ENCODE peak calls at places on chromosomes 4 and X, in ten cellular contexts. E is left cardiac atrium, R is GM18507, T is neuronal stem cell, S is dorsolateral prefrontal cortex, C is heart left ventricle, Z is glomerular endothelial cell, B is fibroblast of pulmonary artery, P is left kidney, Q is NCI-H526 treated with DMSO at 0.1 percent for 48 hours. W is an unnamed sample.

GRCh38 chr4:1053080-1053661 is 41.7 kb downstream of the FGFRL1 start:
- DNase-seq in S (no peak), C (no peak), T (no peak), Q (no peak), P (no peak), Z (no peak), B (peak), R (no peak), E (no peak), W (no peak)

GRCh38 chr4:89298788-89299152 is 8.8 kb downstream of the GPRIN3 start:
- DNase-seq in P (peak), S (no peak), Z (no peak), Q (peak), B (peak), C (no peak), T (no peak), R (no peak), E (no peak), W (no peak)

GRCh38 chr4:101174679-101175078 is 172.6 kb downstream of the PPP3CA start:
- DNase-seq in T (no peak), B (no peak), P (peak), S (no peak), Q (no peak), C (no peak), E (no peak), R (no peak), Z (no peak), W (no peak)

GRCh38 chr4:170109586-170110289 is 20.0 kb upstream of the AADAT start:
- DNase-seq in B (peak), Z (no peak), T (no peak), R (no peak), P (peak), E (no peak), S (no peak), C (no peak), Q (no peak), W (no peak)

GRCh38 chr4:19615086-19615689 is 636.5 kb upstream of the SLIT2 start:
- DNase-seq in C (no peak), P (no peak), E (no peak), R (no peak), S (no peak), Q (peak), Z (no peak), B (no peak), T (no peak), W (no peak)

GRCh38 chrX:10110984-10111363 is 45.8 kb upstream of the CLCN4 start:
- DNase-seq in Q (no peak), C (no peak), P (no peak), T (no peak), Z (no peak), S (no peak), R (no peak), E (no peak), B (no peak), W (no peak)

GRCh38 chrX:108221481-108221880 is 129.9 kb downstream of the ATG4A start:
- DNase-seq in E (no peak), B (no peak), Q (no peak), S (no peak), Z (no peak), T (no peak), C (no peak), R (no peak), P (no peak), W (no peak)

GRCh38 chrX:109841869-109842579 is 109.0 kb upstream of the ACSL4 start:
- DNase-seq in B (peak), Q (no peak), P (no peak), Z (no peak), S (no peak), R (no peak), T (no peak), E (no peak), C (no peak), W (no peak)

GRCh38 chrX:1265061-1265460 is 3.6 kb upstream of the CSF2RA start:
- DNase-seq in B (no peak), T (no peak), E (no peak), Z (no peak), Q (no peak), S (no peak), C (no peak), P (no peak), R (no peak), W (no peak)

GRCh38 chr4:121462660-121463261 is 81.9 kb upstream of the QRFPR start:
- DNase-seq in T (peak), S (no peak), R (peak), P (peak), Q (peak), Z (peak), C (peak), E (peak), B (peak), W (peak)

GRCh38 chr4:7025040-7025602 is 18.1 kb upstream of the TADA2B start:
- DNase-seq in Z (no peak), P (no peak), R (no peak), E (no peak), S (no peak), B (no peak), T (no peak), C (no peak), Q (no peak), W (no peak)

GRCh38 chr4:87081826-87082225 is 138.6 kb downstream of the KLHL8 start:
- DNase-seq in Z (no peak), B (no peak), P (no peak), Q (no peak), S (no peak), C (no peak), E (no peak), R (no peak), T (no peak), W (no peak)

GRCh38 chrX:120310861-120311631 is at the start of gene TMEM255A:
- DNase-seq in B (no peak), C (no peak), T (peak), R (no peak), P (peak), Q (no peak), Z (no peak), S (peak), E (no peak), W (no peak)

GRCh38 chrX:132491191-132491590 is 2.4 kb upstream of the MBNL3 start:
- DNase-seq in C (no peak), Z (no peak), B (no peak), S (no peak), R (no peak), T (no peak), E (no peak), P (peak), Q (peak), W (no peak)

GRCh38 chrX:154526901-154527675 is 11.1 kb upstream of the FAM3A start:
- DNase-seq in Z (no peak), B (peak), S (peak), C (peak), T (peak), P (peak), E (peak), R (no peak), Q (peak), W (no peak)

GRCh38 chrX:12978205-12979010 is 3.5 kb downstream of the TMSB4X start:
- DNase-seq in R (no peak), T (no peak), E (peak), P (peak), C (no peak), Q (no peak), Z (no peak), B (peak), S (no peak), W (peak)

GRCh38 chr4:140152015-140152703 is 1.8 kb downstream of the MAML3 start:
- DNase-seq in P (peak), Z (no peak), T (peak), E (peak), R (no peak), Q (peak), B (no peak), S (peak), C (peak), W (no peak)

GRCh38 chr4:101400096-101400495 is 52.8 kb upstream of the PPP3CA start:
- DNase-seq in T (no peak), Q (no peak), C (no peak), B (peak), S (no peak), Z (no peak), E (no peak), R (no peak), P (peak), W (no peak)

GRCh38 chr4:95091272-95091671 is 333.5 kb downstream of the BMPR1B start:
- DNase-seq in Z (no peak), Q (no peak), R (no peak), C (no peak), B (peak), P (no peak), T (no peak), E (no peak), S (no peak), W (no peak)

GRCh38 chr4:1557221-1557597 is 126.9 kb downstream of the FAM53A start:
- DNase-seq in Z (no peak), E (no peak), T (no peak), B (no peak), P (no peak), R (no peak), Q (no peak), C (no peak), S (no peak), W (no peak)

GRCh38 chrX:71533850-71534515 is 1.1 kb downstream of the OGT start:
- DNase-seq in P (peak), B (peak), S (peak), Q (peak), R (no peak), Z (no peak), E (peak), T (peak), C (peak), W (no peak)

GRCh38 chr4:83503974-83504373 is 19.1 kb upstream of the ABRAXAS1 start:
- DNase-seq in B (no peak), E (no peak), Z (no peak), T (no peak), C (no peak), S (no peak), P (no peak), R (no peak), Q (no peak), W (no peak)

GRCh38 chrX:48470110-48470832 is at the start of gene SLC38A5:
- DNase-seq in T (no peak), Q (no peak), R (no peak), C (no peak), Z (no peak), E (no peak), B (no peak), S (no peak), P (no peak), W (no peak)

GRCh38 chr4:136934601-136935000 is 597.7 kb downstream of the PCDH18 start:
- DNase-seq in Q (no peak), B (peak), P (no peak), S (no peak), R (no peak), C (no peak), T (no peak), E (no peak), Z (no peak), W (no peak)

GRCh38 chrX:139290310-139290709 is 240.2 kb upstream of the F9 start:
- DNase-seq in E (no peak), Q (no peak), T (no peak), P (no peak), R (no peak), C (no peak), S (no peak), Z (no peak), B (no peak), W (no peak)

GRCh38 chrX:150465326-150465725 is 102.2 kb downstream of the MAMLD1 start:
- DNase-seq in P (no peak), Q (no peak), E (no peak), C (no peak), R (no peak), S (peak), Z (no peak), T (no peak), B (no peak), W (no peak)

GRCh38 chr4:145709336-145709735 is 29.4 kb downstream of the C4orf51 start:
- DNase-seq in Z (no peak), T (no peak), E (no peak), B (no peak), S (no peak), P (no peak), R (no peak), Q (no peak), C (no peak), W (no peak)

GRCh38 chr4:161249779-161250440 is 913.9 kb downstream of the FSTL5 start:
- DNase-seq in Q (no peak), E (no peak), P (no peak), S (no peak), C (no peak), B (no peak), R (no peak), T (no peak), Z (no peak), W (no peak)

GRCh38 chrX:84501798-84502628 is at the start of gene HDX:
- DNase-seq in T (peak), E (peak), B (peak), S (peak), C (peak), Z (peak), R (no peak), Q (peak), P (peak), W (peak)

GRCh38 chrX:69556094-69557011 is 52.2 kb downstream of the NALF2 start:
- DNase-seq in Q (no peak), R (no peak), S (no peak), E (no peak), Z (no peak), B (peak), T (peak), P (peak), C (no peak), W (no peak)

GRCh38 chrX:26651755-26652154 is 435.8 kb downstream of the MAGEB5 start:
- DNase-seq in S (no peak), Z (no peak), E (no peak), P (no peak), R (no peak), C (no peak), Q (no peak), B (no peak), T (no peak), W (no peak)

W was measured in pulmonary artery endothelial cell.